ENCODE peak calls at places on chromosomes 6 and 20, in four cellular contexts. Q is EH; J is PC-9; W is activated effector memory CD4-positive, alpha-beta T cell treated with anti-CD3 and anti-CD28 coated beads, Interleukin-2, amount 50 U/mL, for 16 hours. S is an unnamed sample.

GRCh38 chr6:42974919-42975505 is 4.0 kb downstream of the PEX6 start:
- DNase-seq in W (no peak), J (no peak), Q (no peak), S (no peak)

GRCh38 chr6:153523390-153523789 is 392.3 kb upstream of the RGS17 start:
- DNase-seq in Q (no peak), J (no peak), W (no peak), S (no peak)

GRCh38 chr6:133130863-133131262 is 110.3 kb upstream of the EYA4 start:
- DNase-seq in W (no peak), J (peak), Q (no peak), S (peak)

GRCh38 chr20:14879020-14879697 is 541.7 kb upstream of the FLRT3 start:
- DNase-seq in J (no peak), W (no peak), Q (peak), S (peak)

GRCh38 chr6:36674942-36675341 is 3.6 kb upstream of the CDKN1A start:
- DNase-seq in W (no peak), Q (no peak), J (no peak), S (no peak)

GRCh38 chr20:21033817-21034216 is 72.3 kb downstream of the LINC00237 start:
- DNase-seq in W (no peak), J (no peak), Q (no peak), S (no peak)

GRCh38 chr6:136959471-136959891 is 37.4 kb downstream of the SLC35D3 start:
- DNase-seq in Q (no peak), J (no peak), W (no peak), S (no peak)

GRCh38 chr20:4060856-4061440 is 45.6 kb upstream of the RNF24 start:
- DNase-seq in Q (no peak), J (no peak), W (no peak), S (no peak)

GRCh38 chr20:44113642-44113945 is 73.4 kb downstream of the JPH2 start:
- DNase-seq in Q (no peak), J (no peak), W (no peak), S (no peak)

GRCh38 chr6:37516076-37516919 is 16.6 kb upstream of the CCDC167 start:
- DNase-seq in W (peak), J (peak), Q (peak), S (peak)

GRCh38 chr6:144951730-144952437 is 666.7 kb downstream of the UTRN start:
- DNase-seq in Q (no peak), W (no peak), J (no peak), S (no peak)

GRCh38 chr20:16922834-16923233 is 174.7 kb downstream of the OTOR start:
- DNase-seq in W (no peak), Q (peak), J (no peak), S (peak)

GRCh38 chr6:45724511-45724910 is 291.1 kb downstream of the CLIC5 start:
- DNase-seq in J (peak), W (no peak), Q (peak), S (peak)

GRCh38 chr6:77816766-77817270 is 164.0 kb downstream of the MEI4 start:
- DNase-seq in J (no peak), W (no peak), Q (no peak), S (no peak)

GRCh38 chr6:152552616-152553209 is 84.4 kb downstream of the SYNE1 start:
- DNase-seq in J (peak), Q (peak), W (peak), S (peak)

GRCh38 chr6:105798057-105798456 is 288.1 kb upstream of the PRDM1 start:
- DNase-seq in Q (peak), W (no peak), J (no peak), S (no peak)

GRCh38 chr6:53591873-53592272 is 47.0 kb upstream of the GCLC start:
- DNase-seq in J (no peak), Q (no peak), W (no peak), S (no peak)

GRCh38 chr6:65760285-65760684 is 53.3 kb upstream of the EYS start:
- DNase-seq in W (no peak), Q (no peak), J (no peak), S (no peak)

GRCh38 chr20:34883087-34883688 is 6.8 kb downstream of the ACSS2 start:
- DNase-seq in W (no peak), Q (no peak), J (no peak), S (no peak)

GRCh38 chr20:2402271-2402980 is 21.7 kb downstream of the TGM6 start:
- DNase-seq in J (no peak), Q (peak), W (no peak), S (peak)

GRCh38 chr6:106870069-106870468 is 104.5 kb downstream of the CD24 start:
- DNase-seq in Q (peak), J (peak), W (no peak), S (peak)

GRCh38 chr6:139323511-139324445 is 32.0 kb upstream of the TXLNB start:
- DNase-seq in Q (peak), W (peak), J (peak), S (peak)

GRCh38 chr6:13478525-13478962 is 8.9 kb downstream of the GFOD1 start:
- DNase-seq in Q (no peak), J (no peak), W (no peak), S (no peak)

GRCh38 chr6:52507557-52508260 is 69.2 kb downstream of the TRAM2 start:
- DNase-seq in W (no peak), J (no peak), Q (peak), S (no peak)

GRCh38 chr6:109187399-109188114 is 92.2 kb downstream of the CEP57L1 start:
- DNase-seq in Q (peak), W (peak), J (peak), S (peak)

S was measured in astrocyte of the hippocampus.